ENCODE peak calls at places on chromosomes 5 and 9, in four cellular contexts. W is stimulated activated CD8-positive, alpha-beta memory T cell treated with anti-CD3 and anti-CD28 coated beads, Interleukin-2, amount 100 ng/mL, for 48 hours; R is GM13976; K is activated T-cell treated with anti-CD3 and anti-CD28 coated beads for 24 hours. O is an unnamed sample.
A peak's percentile ranks its signal among the peaks of the same experiment; 100 is the strongest.

GRCh38 chr5:86329318-86329717 is 288.4 kb upstream of the COX7C start:
- DNase-seq in W (no peak), R (no peak), K (no peak), O (no peak)

GRCh38 chr5:99179206-99179605 is 250.4 kb upstream of the CHD1 start:
- DNase-seq in W (no peak), R (no peak), K (no peak), O (no peak)

GRCh38 chr5:1182360-1182632 is 19.1 kb upstream of the SLC6A19 start:
- DNase-seq in W (no peak), R (no peak), K (no peak), O (no peak)

GRCh38 chr5:39219433-39219832 is at the start of gene FYB1:
- DNase-seq in W (no peak), R (no peak), K (no peak), O (no peak)

GRCh38 chr5:130222638-130223037 is 318.4 kb downstream of the CHSY3 start:
- DNase-seq in W (no peak), R (no peak), K (no peak), O (no peak)

GRCh38 chr5:168649306-168649705 is 70.1 kb upstream of the PANK3 start:
- DNase-seq in W (no peak), R (no peak), K (no peak), O (no peak)

GRCh38 chr5:154648706-154649105 is 106.5 kb upstream of the LARP1 start:
- DNase-seq in W (no peak), R (no peak), K (no peak), O (no peak)

GRCh38 chr5:172059661-172060100 is 53.2 kb upstream of the FBXW11 start:
- DNase-seq in W (no peak), R (no peak), K (no peak), O (peak; percentile 64)

GRCh38 chr5:44242791-44243190 is 146.4 kb downstream of the FGF10 start:
- DNase-seq in W (no peak), R (no peak), K (no peak), O (no peak)

GRCh38 chr5:94870496-94871214 is 252.2 kb downstream of the SLF1 start:
- DNase-seq in W (no peak), R (no peak), K (no peak), O (no peak)

GRCh38 chr9:71758785-71759184 is 9.5 kb downstream of the CEMIP2 start:
- DNase-seq in W (no peak), R (no peak), K (no peak), O (no peak)

GRCh38 chr5:126514159-126515141 is 80.6 kb downstream of the ALDH7A1 start:
- DNase-seq in W (no peak), R (no peak), K (no peak), O (no peak)

GRCh38 chr5:171957591-171958251 is 48.7 kb downstream of the FBXW11 start:
- DNase-seq in W (peak; percentile 54), R (no peak), K (peak; percentile 60), O (no peak)

GRCh38 chr9:81871695-81872094 is 56.5 kb upstream of the SPATA31D4 start:
- DNase-seq in W (no peak), R (no peak), K (no peak), O (no peak)

GRCh38 chr5:131794596-131794995 is 2.2 kb downstream of the FNIP1 start:
- DNase-seq in W (no peak), R (no peak), K (no peak), O (no peak)

GRCh38 chr9:87093777-87094176 is 146.5 kb upstream of the GAS1 start:
- DNase-seq in W (no peak), R (no peak), K (no peak), O (no peak)

GRCh38 chr9:132651259-132651658 is 18.5 kb downstream of the DDX31 start:
- DNase-seq in W (no peak), R (no peak), K (no peak), O (no peak)